ENCODE peak calls at places on chromosome 3, in eight cellular contexts. A is NCI-H446, F is nephron progenitor cell, X is NCI-H1417, M is NCI-H1092 treated with DMSO at 0.1 percent for 48 hours, O is HT1080, K is colonic mucosa, G is endothelial cell of umbilical vein. D is an unnamed sample.

GRCh38 chr3:124620600-124621063 is 109.6 kb upstream of the UMPS start:
- DNase-seq in A (no peak), F (no peak), X (no peak), M (no peak), O (peak; percentile 79), K (peak; percentile 83), G (peak; percentile 67), D (no peak)

GRCh38 chr3:56624725-56625124 is 58.3 kb downstream of the TASOR start:
- DNase-seq in A (no peak), F (no peak), X (no peak), M (no peak), O (no peak), K (no peak), G (no peak), D (no peak)

GRCh38 chr3:44729384-44729910 is at the start of gene ZNF501:
- DNase-seq in A (peak; percentile 43), F (peak; percentile 74), X (peak; percentile 86), M (peak; percentile 77), O (peak; percentile 18), K (peak; percentile 98), G (peak; percentile 83), D (peak; percentile 87)

GRCh38 chr3:117408811-117409210 is 699.2 kb downstream of the TUSC7 start:
- DNase-seq in A (no peak), F (no peak), X (no peak), M (no peak), O (no peak), K (no peak), G (no peak), D (no peak)

GRCh38 chr3:112881891-112882290 is 35.2 kb upstream of the CD200R1L start:
- DNase-seq in A (no peak), F (no peak), X (no peak), M (no peak), O (no peak), K (no peak), G (no peak), D (no peak)

GRCh38 chr3:190847423-190847822 is 15.1 kb downstream of the GMNC start:
- DNase-seq in A (no peak), F (no peak), X (no peak), M (no peak), O (no peak), K (no peak), G (no peak), D (no peak)

GRCh38 chr3:78791745-78792144 is 976.1 kb downstream of the ROBO1 start:
- DNase-seq in A (no peak), F (no peak), X (no peak), M (peak; percentile 56), O (no peak), K (no peak), G (no peak), D (no peak)

GRCh38 chr3:170709046-170709445 is 123.2 kb upstream of the SLC7A14 start:
- DNase-seq in A (no peak), F (no peak), X (no peak), M (no peak), O (peak; percentile 67), K (no peak), G (no peak), D (no peak)

GRCh38 chr3:132394334-132394733 is 23.0 kb upstream of the DNAJC13 start:
- DNase-seq in A (no peak), F (no peak), X (no peak), M (peak; percentile 9), O (no peak), K (no peak), G (peak; percentile 42), D (no peak)

D was measured in osteocyte.